ENCODE peak calls at places on chromosome 6, in six cellular contexts. Q, R, I, H, O and X are unnamed samples.

GRCh38 chr6:136526196-136526930 is 23.9 kb downstream of the MAP7 start:
- DNase-seq in Q (no peak), R (no peak), I (peak), H (peak), O (peak), X (peak)

GRCh38 chr6:5085638-5086293 is 625 bp downstream of the PPP1R3G start:
- DNase-seq in Q (no peak), R (no peak), I (no peak), H (peak), O (no peak), X (no peak)

GRCh38 chr6:75842191-75842590 is 93.2 kb downstream of the MYO6 start:
- DNase-seq in Q (no peak), R (no peak), I (no peak), H (no peak), O (no peak), X (no peak)

GRCh38 chr6:158959552-158959951 is 40.5 kb downstream of the RSPH3 start:
- DNase-seq in Q (peak), R (no peak), I (no peak), H (no peak), O (no peak), X (no peak)

GRCh38 chr6:145789443-145789842 is 25.2 kb downstream of the FBXO30 start:
- DNase-seq in Q (no peak), R (no peak), I (no peak), H (no peak), O (no peak), X (no peak)

GRCh38 chr6:36245572-36246031 is 24.3 kb upstream of the PNPLA1 start:
- DNase-seq in Q (peak), R (no peak), I (no peak), H (no peak), O (no peak), X (no peak)

GRCh38 chr6:136415351-136416005 is 125.8 kb upstream of the BCLAF1 start:
- DNase-seq in Q (no peak), R (no peak), I (peak), H (no peak), O (no peak), X (peak)

GRCh38 chr6:34476941-34477340 is 11.1 kb downstream of the PACSIN1 start:
- DNase-seq in Q (no peak), R (no peak), I (no peak), H (no peak), O (no peak), X (no peak)

GRCh38 chr6:116036885-116037284 is 23.8 kb downstream of the FRK start:
- DNase-seq in Q (no peak), R (no peak), I (no peak), H (no peak), O (no peak), X (no peak)

GRCh38 chr6:62285612-62286469 is at the start of gene KHDRBS2:
- DNase-seq in Q (peak), R (peak), I (peak), H (peak), O (peak), X (no peak)

GRCh38 chr6:62288974-62289373 is 2.9 kb upstream of the KHDRBS2 start:
- DNase-seq in Q (no peak), R (no peak), I (no peak), H (no peak), O (no peak), X (no peak)

GRCh38 chr6:62284725-62285124 is 1.3 kb downstream of the KHDRBS2 start:
- DNase-seq in Q (no peak), R (no peak), I (no peak), H (no peak), O (no peak), X (no peak)

GRCh38 chr6:62288562-62288961 is 2.5 kb upstream of the KHDRBS2 start:
- DNase-seq in Q (no peak), R (no peak), I (no peak), H (no peak), O (no peak), X (no peak)

GRCh38 chr6:62286470-62286843 is 432 bp upstream of the KHDRBS2 start:
- DNase-seq in Q (no peak), R (no peak), I (no peak), H (peak), O (no peak), X (no peak)
- H3K4me3 ChIP-seq in Q (peak), R (peak), I (peak), H (peak), O (no peak), X (no peak)

GRCh38 chr6:83430606-83431544 is at the start of gene ME1:
- DNase-seq in Q (no peak), R (no peak), I (peak), H (peak), O (peak), X (peak)

GRCh38 chr6:83432626-83433025 is 1.8 kb upstream of the ME1 start:
- DNase-seq in Q (no peak), R (no peak), I (no peak), H (no peak), O (no peak), X (no peak)

GRCh38 chr6:83429269-83429668 is 1.6 kb downstream of the ME1 start:
- DNase-seq in Q (no peak), R (no peak), I (no peak), H (no peak), O (no peak), X (no peak)

GRCh38 chr6:83431545-83432165 is 804 bp upstream of the ME1 start:
- DNase-seq in Q (no peak), R (no peak), I (no peak), H (no peak), O (no peak), X (no peak)

GRCh38 chr6:83429857-83430605 is 820 bp downstream of the ME1 start:
- DNase-seq in Q (no peak), R (no peak), I (peak), H (peak), O (no peak), X (no peak)
- H3K4me3 ChIP-seq in Q (no peak), R (peak), I (peak), H (peak), O (peak), X (peak)

GRCh38 chr6:43428112-43428570 is 800 bp downstream of the ABCC10 start:
- DNase-seq in Q (no peak), R (no peak), I (no peak), H (no peak), O (peak), X (no peak)

GRCh38 chr6:43432009-43432945 is 4.9 kb downstream of the ABCC10 start:
- DNase-seq in Q (no peak), R (no peak), I (no peak), H (no peak), O (no peak), X (no peak)

GRCh38 chr6:43428874-43429273 is 1.5 kb downstream of the ABCC10 start:
- DNase-seq in Q (peak), R (no peak), I (no peak), H (no peak), O (no peak), X (no peak)

GRCh38 chr6:43426928-43427405 is 374 bp upstream of the ABCC10 start:
- DNase-seq in Q (no peak), R (no peak), I (no peak), H (no peak), O (no peak), X (no peak)

GRCh38 chr6:43427406-43428111 is at the start of gene ABCC10:
- DNase-seq in Q (peak), R (peak), I (peak), H (peak), O (peak), X (peak)
- H3K4me3 ChIP-seq in Q (peak), R (peak), I (peak), H (peak), O (peak), X (peak)

DNA sequence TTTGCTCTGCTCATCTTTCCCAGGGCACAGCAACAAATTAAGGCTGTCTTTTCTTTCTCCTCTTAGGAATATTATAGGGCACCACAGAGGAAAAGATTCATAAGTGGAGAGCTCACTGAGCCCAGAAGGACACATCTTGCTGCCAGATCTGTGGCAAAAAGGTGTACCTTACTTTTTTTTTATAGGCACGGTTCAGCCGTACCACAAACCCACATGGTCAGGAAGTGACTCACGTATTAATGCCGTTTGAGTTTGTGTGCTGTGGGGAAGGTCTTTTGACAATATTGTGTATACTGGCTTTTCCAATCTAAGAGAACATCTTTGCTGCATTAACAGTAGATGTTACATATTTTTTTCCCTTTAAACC is 28.4 kb downstream of the PAQR8 start:
- DNase-seq in Q (peak), R (peak), I (no peak), H (no peak), O (no peak), X (peak)
- H3K4me3 ChIP-seq in Q (no peak), R (peak), I (no peak), H (no peak), O (no peak), X (no peak)